ENCODE peak calls at places on chromosomes 11 and 22, in four cellular contexts. M, G, Z and B are unnamed samples.

GRCh38 chr22:41598081-41598480 is 8.4 kb upstream of the PMM1 start:
- DNase-seq in Z (no peak), M (no peak), G (no peak), B (no peak)

GRCh38 chr22:40462195-40462988 is 92.0 kb downstream of the SGSM3 start:
- DNase-seq in M (no peak), G (no peak), Z (peak; percentile 40), B (no peak)

GRCh38 chr11:3709977-3710376 is 38.8 kb upstream of the CHRNA10 start:
- DNase-seq in M (no peak), Z (no peak), G (no peak), B (no peak)

GRCh38 chr11:83746921-83747585 is 460.9 kb upstream of the CCDC90B start:
- DNase-seq in Z (no peak), M (no peak), G (no peak), B (no peak)

GRCh38 chr11:71488086-71488967 is 35.3 kb downstream of the NADSYN1 start:
- DNase-seq in Z (peak; percentile 65), M (no peak), G (no peak), B (peak; percentile 86)

GRCh38 chr22:35475545-35475944 is 65.1 kb upstream of the RASD2 start:
- DNase-seq in G (no peak), Z (no peak), M (no peak), B (no peak)

GRCh38 chr11:107468596-107468995 is 11.0 kb upstream of the CWF19L2 start:
- DNase-seq in G (no peak), M (no peak), Z (no peak), B (no peak)

GRCh38 chr11:62399172-62399867 is 19.5 kb upstream of the SCGB1A1 start:
- DNase-seq in M (no peak), G (no peak), Z (peak; percentile 64), B (no peak)

GRCh38 chr11:2944953-2945756 is 15.9 kb upstream of the PHLDA2 start:
- DNase-seq in Z (peak; percentile 94), M (peak; percentile 84), G (no peak), B (peak; percentile 89)

GRCh38 chr11:44634401-44635281 is 69.2 kb downstream of the CD82 start:
- DNase-seq in M (peak; percentile 64), Z (peak; percentile 88), G (no peak), B (peak; percentile 91)

GRCh38 chr11:14974021-14974698 is 2.0 kb upstream of the CALCA start:
- DNase-seq in Z (no peak), G (no peak), M (no peak), B (peak; percentile 82)

GRCh38 chr11:110148775-110149744 is 55.9 kb downstream of the ZC3H12C start:
- DNase-seq in G (no peak), Z (no peak), M (no peak), B (no peak)

GRCh38 chr11:2566223-2567025 is 121.6 kb downstream of the KCNQ1 start:
- DNase-seq in G (no peak), M (no peak), Z (no peak), B (peak; percentile 51)

GRCh38 chr11:19432370-19433163 is 191.8 kb upstream of the E2F8 start:
- DNase-seq in G (peak; percentile 86), Z (no peak), M (no peak), B (peak; percentile 61)

GRCh38 chr11:132335311-132335710 is 964.9 kb downstream of the NTM start:
- DNase-seq in G (no peak), Z (no peak), M (no peak), B (no peak)

DNA sequence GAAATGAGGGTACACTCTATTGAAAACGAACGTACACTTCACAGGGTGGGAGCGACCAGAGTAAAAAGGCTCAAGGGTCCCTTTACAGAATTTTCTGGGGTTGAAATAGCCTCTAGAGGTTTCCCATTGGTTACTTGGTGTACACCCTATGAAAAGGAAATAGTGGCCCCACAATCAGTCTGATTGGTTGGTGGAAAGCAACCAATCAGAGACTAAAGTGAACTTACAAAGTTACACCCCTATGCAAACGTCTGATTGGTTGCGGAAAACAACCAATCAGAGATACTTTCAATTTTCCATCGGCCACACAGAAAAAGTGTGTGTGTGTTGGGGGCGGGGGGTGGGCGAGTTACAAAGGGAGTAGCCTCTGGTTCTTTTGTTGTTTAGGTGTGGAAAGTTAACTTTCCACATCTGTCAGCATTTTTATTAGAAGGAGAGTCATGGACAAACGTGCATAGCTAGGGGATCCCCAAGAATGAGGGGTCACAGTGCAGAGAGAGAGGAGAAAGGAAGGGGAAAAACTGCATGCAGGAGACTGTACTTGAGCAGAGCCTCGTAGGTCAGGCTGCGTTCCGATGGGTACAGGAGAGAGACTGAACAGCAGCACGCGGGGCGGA is 1152.1 kb downstream of the TBC1D22A start:
- DNase-seq in Z (peak; percentile 43), G (no peak), M (no peak), B (no peak)
- H3K9me3 ChIP-seq in Z (no peaks in the 10 kb centered on the region), G (no peaks in the 10 kb centered on the region), M (no peaks in the 10 kb centered on the region), B (peaks cover 41% of the 10 kb centered on the region)

DNA sequence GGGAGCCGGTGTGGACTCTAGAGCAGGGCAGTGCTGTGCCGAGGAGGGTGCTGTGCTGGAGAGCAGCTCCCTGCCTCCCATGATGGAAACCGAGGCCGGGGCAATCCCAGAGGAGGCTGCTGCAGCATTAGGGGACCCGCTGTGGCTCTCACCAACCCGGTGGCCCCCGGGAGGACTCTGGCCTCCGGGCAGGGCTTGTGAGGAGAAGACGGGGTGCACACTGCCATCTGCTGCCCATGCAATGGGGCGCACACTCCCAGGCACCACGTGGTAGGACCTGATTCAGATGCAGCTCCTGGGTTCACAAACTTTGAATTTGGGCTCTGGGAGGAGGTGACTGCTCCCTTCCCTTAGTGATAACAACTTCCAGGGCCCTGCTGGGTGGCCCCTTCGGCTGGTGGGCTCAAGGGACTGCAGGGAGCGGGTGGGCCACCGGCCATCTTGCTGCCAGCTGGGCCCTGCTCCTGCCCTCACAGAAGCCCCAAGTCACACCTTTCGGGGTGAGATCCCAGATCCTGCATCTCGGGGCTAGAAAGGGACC is 93.8 kb upstream of the FGF3 start:
- DNase-seq in G (peak; percentile 23), M (no peak), Z (peak; percentile 26), B (peak; percentile 68)
- TF ChIP-seq CTCF in G (peak; percentile 48), M (no peak), Z (no peak), B (peak; percentile 26)

GRCh38 chr11:12087075-12087775 is 23.2 kb upstream of the MICAL2 start:
- DNase-seq in G (peak; percentile 62), M (no peak), Z (no peak), B (no peak)

GRCh38 chr11:12089041-12089440 is 21.3 kb upstream of the MICAL2 start:
- DNase-seq in M (no peak), Z (no peak), G (no peak), B (no peak)

GRCh38 chr11:12089473-12089872 is 20.9 kb upstream of the MICAL2 start:
- DNase-seq in Z (no peak), M (no peak), G (no peak), B (no peak)

GRCh38 chr11:12088531-12088930 is 21.9 kb upstream of the MICAL2 start:
- DNase-seq in M (no peak), Z (no peak), G (no peak), B (no peak)

DNA sequence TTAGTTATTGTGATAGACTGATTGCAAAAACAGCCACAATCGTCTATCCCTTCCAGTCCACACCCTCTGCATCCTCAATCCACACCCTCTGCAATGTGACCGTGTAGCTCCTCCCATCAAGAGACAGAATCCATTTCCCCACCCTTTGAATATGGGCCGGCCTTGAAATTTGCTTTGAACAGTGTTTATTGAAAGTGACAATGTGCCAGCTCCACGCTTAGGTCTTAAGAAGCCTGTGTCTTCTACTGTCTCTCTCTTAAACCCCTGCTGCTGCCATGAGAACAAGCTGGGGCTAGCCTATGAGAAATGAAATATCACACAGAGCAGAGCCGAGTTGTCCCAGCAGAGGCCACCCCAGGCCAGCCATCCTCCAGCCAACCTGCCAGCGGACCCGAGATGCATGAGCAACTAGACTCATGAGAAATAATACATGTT is 22.3 kb upstream of the MICAL2 start:
- DNase-seq in M (no peak), Z (peak; percentile 85), G (no peak), B (no peak)
- H3K4me3 ChIP-seq in M (no peak overlapping the region), Z (no peak overlapping the region), G (no peak overlapping the region), B (no peak overlapping the region)

GRCh38 chr11:65402790-65403189 is 16.4 kb downstream of the FRMD8 start:
- DNase-seq in Z (no peak), G (no peak), M (no peak), B (no peak)

GRCh38 chr11:65403607-65404121 is 17.2 kb downstream of the FRMD8 start:
- DNase-seq in Z (no peak), M (no peak), G (no peak), B (no peak)

GRCh38 chr11:65404638-65405339 is 17.8 kb upstream of the NEAT1 start:
- DNase-seq in M (no peak), G (no peak), Z (no peak), B (no peak)

GRCh38 chr11:65401803-65402248 is 15.4 kb downstream of the FRMD8 start:
- DNase-seq in M (no peak), Z (no peak), G (no peak), B (no peak)

DNA sequence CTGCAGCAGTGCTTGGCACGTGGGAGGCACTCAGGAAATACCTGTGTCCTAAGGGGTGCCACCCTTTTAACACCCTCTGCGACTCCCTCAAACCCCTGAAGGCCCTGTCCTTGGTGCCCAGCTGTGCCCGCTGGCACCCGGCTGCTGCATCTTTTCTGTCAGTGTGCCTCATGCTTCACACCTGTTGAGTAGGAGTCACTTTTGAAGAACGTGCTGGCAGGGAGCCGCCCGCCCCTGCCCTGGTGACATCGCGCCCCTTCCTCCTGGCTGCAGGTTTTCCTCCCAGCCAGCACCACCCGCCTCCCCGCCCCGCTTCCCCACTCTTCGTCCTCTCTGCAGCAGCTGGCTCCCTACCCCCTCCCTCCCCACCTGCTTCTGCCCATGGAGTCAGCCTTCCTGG is 17.8 kb downstream of the FRMD8 start:
- DNase-seq in Z (no peak), M (no peak), G (no peak), B (no peak)
- H3K9me3 ChIP-seq in Z (no peaks in the 10 kb centered on the region), M (no peaks in the 10 kb centered on the region), G (no peaks in the 10 kb centered on the region), B (no peaks in the 10 kb centered on the region)

GRCh38 chr22:47842119-47842518 is 1079.7 kb downstream of the TBC1D22A start:
- DNase-seq in Z (no peak), G (no peak), M (no peak), B (peak; percentile 64)
- TF ChIP-seq CTCF in Z (no peak), G (no peak), M (no peak), B (peak; percentile 24)

GRCh38 chr11:135004495-135004894 is 592.5 kb upstream of the B3GAT1 start:
- DNase-seq in G (no peak), M (no peak), Z (no peak), B (no peak)
- H3K4me3 ChIP-seq in G (no peak overlapping the region), M (no peak overlapping the region), Z (no peak overlapping the region), B (no peak overlapping the region)

DNA sequence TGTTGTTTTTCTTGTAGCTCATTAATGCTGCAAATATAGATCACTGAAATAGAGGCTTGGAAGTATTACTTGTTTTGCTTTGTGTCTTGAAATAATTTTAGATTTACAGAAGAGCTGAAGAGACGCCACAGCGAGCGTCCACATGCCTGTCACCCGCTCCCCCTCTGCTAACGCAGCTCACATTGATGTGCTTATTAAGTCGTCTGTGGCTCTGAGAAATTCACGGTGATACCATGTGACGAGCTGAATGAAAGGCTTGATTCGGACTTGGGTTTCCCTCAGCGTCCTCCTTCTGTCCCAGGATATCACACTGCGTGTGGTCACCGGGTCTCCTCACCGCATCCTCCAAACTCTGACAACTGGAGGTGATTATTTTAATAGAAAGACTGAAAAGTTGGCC is 365.4 kb downstream of the BRD1 start:
- DNase-seq in G (no peak), M (no peak), Z (no peak), B (no peak)
- H3K9me3 ChIP-seq in G (no peaks in the 10 kb centered on the region), M (no peaks in the 10 kb centered on the region), Z (no peaks in the 10 kb centered on the region), B (no peaks in the 10 kb centered on the region)

GRCh38 chr11:8318536-8318935 is 54.9 kb upstream of the LMO1 start:
- DNase-seq in Z (no peak), G (no peak), M (no peak), B (peak; percentile 88)
- TF ChIP-seq CTCF in Z (no peak), G (no peak), M (no peak), B (peak; percentile 91)

GRCh38 chr11:128496684-128497056 is 90.7 kb downstream of the ETS1 start:
- DNase-seq in Z (no peak), M (no peak), G (no peak), B (peak; percentile 55)
- H3K4me3 ChIP-seq in Z (no peak overlapping the region), M (no peak overlapping the region), G (no peak overlapping the region), B (peak overlapping the region; percentile 9)